ENCODE peak calls at places on chromosomes 2 and 18, in four cellular contexts. One of them, this sample, is unnamed.

GRCh38 chr2:160869411-160869810 is 290.8 kb upstream of the TANK start:
- DNase-seq in SHP77: no peak
- DNase-seq in HTR-8/SVneo: no peak
- DNase-seq in activated CD8-positive, alpha-beta memory T cell treated with anti-CD3 and anti-CD28 coated beads, Interleukin-2, amount 10 ng/mL, durations not matched to agents 7 days and 5 days: no peak
- DNase-seq in this sample: peak; percentile 12

GRCh38 chr18:48709371-48709770 is 170.5 kb downstream of the CTIF start:
- DNase-seq in SHP77: no peak
- DNase-seq in HTR-8/SVneo: no peak
- DNase-seq in activated CD8-positive, alpha-beta memory T cell treated with anti-CD3 and anti-CD28 coated beads, Interleukin-2, amount 10 ng/mL, durations not matched to agents 7 days and 5 days: no peak
- DNase-seq in this sample: no peak

GRCh38 chr2:207765541-207765940 is 4.2 kb downstream of the FZD5 start:
- DNase-seq in SHP77: no peak
- DNase-seq in HTR-8/SVneo: no peak
- DNase-seq in activated CD8-positive, alpha-beta memory T cell treated with anti-CD3 and anti-CD28 coated beads, Interleukin-2, amount 10 ng/mL, durations not matched to agents 7 days and 5 days: no peak
- DNase-seq in this sample: no peak

GRCh38 chr18:44839239-44839666 is 158.6 kb downstream of the SETBP1 start:
- DNase-seq in SHP77: peak; percentile 58
- DNase-seq in HTR-8/SVneo: no peak
- DNase-seq in activated CD8-positive, alpha-beta memory T cell treated with anti-CD3 and anti-CD28 coated beads, Interleukin-2, amount 10 ng/mL, durations not matched to agents 7 days and 5 days: peak; percentile 91
- DNase-seq in this sample: peak; percentile 86

GRCh38 chr2:169290433-169290832 is 71.9 kb downstream of the LRP2 start:
- DNase-seq in SHP77: no peak
- DNase-seq in HTR-8/SVneo: no peak
- DNase-seq in activated CD8-positive, alpha-beta memory T cell treated with anti-CD3 and anti-CD28 coated beads, Interleukin-2, amount 10 ng/mL, durations not matched to agents 7 days and 5 days: no peak
- DNase-seq in this sample: no peak

GRCh38 chr18:50424877-50425690 is 50.2 kb downstream of the SKA1 start:
- DNase-seq in SHP77: no peak
- DNase-seq in HTR-8/SVneo: no peak
- DNase-seq in activated CD8-positive, alpha-beta memory T cell treated with anti-CD3 and anti-CD28 coated beads, Interleukin-2, amount 10 ng/mL, durations not matched to agents 7 days and 5 days: no peak
- DNase-seq in this sample: no peak

GRCh38 chr18:62450546-62451395 is 72.1 kb upstream of the ZCCHC2 start:
- DNase-seq in SHP77: peak; percentile 81
- DNase-seq in HTR-8/SVneo: peak; percentile 68
- DNase-seq in activated CD8-positive, alpha-beta memory T cell treated with anti-CD3 and anti-CD28 coated beads, Interleukin-2, amount 10 ng/mL, durations not matched to agents 7 days and 5 days: no peak
- DNase-seq in this sample: peak; percentile 97

GRCh38 chr18:51211552-51211951 is 14.1 kb upstream of the MEX3C start:
- DNase-seq in SHP77: no peak
- DNase-seq in HTR-8/SVneo: no peak
- DNase-seq in activated CD8-positive, alpha-beta memory T cell treated with anti-CD3 and anti-CD28 coated beads, Interleukin-2, amount 10 ng/mL, durations not matched to agents 7 days and 5 days: peak; percentile 92
- DNase-seq in this sample: peak; percentile 95

GRCh38 chr2:143686585-143687164 is 557.5 kb downstream of the ARHGAP15 start:
- DNase-seq in SHP77: no peak
- DNase-seq in HTR-8/SVneo: peak; percentile 30
- DNase-seq in activated CD8-positive, alpha-beta memory T cell treated with anti-CD3 and anti-CD28 coated beads, Interleukin-2, amount 10 ng/mL, durations not matched to agents 7 days and 5 days: no peak
- DNase-seq in this sample: no peak

GRCh38 chr18:60372598-60372997 is at the start of gene MC4R:
- DNase-seq in SHP77: peak; percentile 90
- DNase-seq in HTR-8/SVneo: peak; percentile 64
- DNase-seq in activated CD8-positive, alpha-beta memory T cell treated with anti-CD3 and anti-CD28 coated beads, Interleukin-2, amount 10 ng/mL, durations not matched to agents 7 days and 5 days: no peak
- DNase-seq in this sample: peak; percentile 80

GRCh38 chr2:144414324-144414845 is 105.5 kb downstream of the ZEB2 start:
- DNase-seq in SHP77: no peak
- DNase-seq in HTR-8/SVneo: peak; percentile 40
- DNase-seq in activated CD8-positive, alpha-beta memory T cell treated with anti-CD3 and anti-CD28 coated beads, Interleukin-2, amount 10 ng/mL, durations not matched to agents 7 days and 5 days: peak; percentile 45
- DNase-seq in this sample: peak; percentile 57

GRCh38 chr2:225998653-225999052 is 599.1 kb downstream of the NYAP2 start:
- DNase-seq in SHP77: no peak
- DNase-seq in HTR-8/SVneo: no peak
- DNase-seq in activated CD8-positive, alpha-beta memory T cell treated with anti-CD3 and anti-CD28 coated beads, Interleukin-2, amount 10 ng/mL, durations not matched to agents 7 days and 5 days: no peak
- DNase-seq in this sample: peak; percentile 11

GRCh38 chr2:234392230-234392629 is 104.7 kb downstream of the ARL4C start:
- DNase-seq in SHP77: no peak
- DNase-seq in HTR-8/SVneo: no peak
- DNase-seq in activated CD8-positive, alpha-beta memory T cell treated with anti-CD3 and anti-CD28 coated beads, Interleukin-2, amount 10 ng/mL, durations not matched to agents 7 days and 5 days: no peak
- DNase-seq in this sample: no peak

GRCh38 chr2:88845772-88846661 is 154.5 kb downstream of the RPIA start:
- DNase-seq in SHP77: no peak
- DNase-seq in HTR-8/SVneo: no peak
- DNase-seq in activated CD8-positive, alpha-beta memory T cell treated with anti-CD3 and anti-CD28 coated beads, Interleukin-2, amount 10 ng/mL, durations not matched to agents 7 days and 5 days: no peak
- DNase-seq in this sample: no peak

This sample was measured in H4.